ENCODE peak calls at places on chromosomes 11 and 22, in six cellular contexts. D, Z, C, F, E and L are unnamed samples.

GRCh38 chr11:61680622-61681191 is 516 bp downstream of the DAGLA start:
- DNase-seq in D (no peak), Z (peak), C (no peak), F (no peak), E (no peak), L (no peak)

GRCh38 chr11:123429851-123430735 is at the start of gene GRAMD1B:
- DNase-seq in D (peak), Z (peak), C (no peak), F (peak), E (no peak), L (peak)

GRCh38 chr11:25453471-25453870 is 878.5 kb upstream of the ANO3 start:
- DNase-seq in D (no peak), Z (no peak), C (no peak), F (no peak), E (no peak), L (no peak)

GRCh38 chr11:93817426-93818348 is 32.7 kb downstream of the VSTM5 start:
- DNase-seq in D (no peak), Z (no peak), C (no peak), F (no peak), E (no peak), L (no peak)

GRCh38 chr11:108697872-108698473 is 33.1 kb downstream of the DDX10 start:
- DNase-seq in D (no peak), Z (peak), C (no peak), F (peak), E (peak), L (peak)

GRCh38 chr11:19723572-19724342 is 11.1 kb downstream of the NAV2 start:
- DNase-seq in D (peak), Z (no peak), C (no peak), F (no peak), E (peak), L (peak)

GRCh38 chr22:19885841-19886592 is 31.3 kb upstream of the GNB1L start:
- DNase-seq in D (no peak), Z (peak), C (no peak), F (no peak), E (no peak), L (peak)

GRCh38 chr22:24188705-24189248 is 7.5 kb downstream of the SUSD2 start:
- DNase-seq in D (peak), Z (no peak), C (no peak), F (no peak), E (no peak), L (no peak)

GRCh38 chr22:36125994-36126531 is 34.5 kb downstream of the APOL3 start:
- DNase-seq in D (no peak), Z (no peak), C (no peak), F (no peak), E (no peak), L (no peak)

GRCh38 chr22:47355776-47356432 is 593.5 kb downstream of the TBC1D22A start:
- DNase-seq in D (no peak), Z (no peak), C (peak), F (no peak), E (no peak), L (no peak)

GRCh38 chr11:28919194-28919593 is 811.0 kb downstream of the METTL15 start:
- DNase-seq in D (no peak), Z (no peak), C (no peak), F (no peak), E (no peak), L (no peak)

GRCh38 chr11:77710358-77710757 is 72.8 kb upstream of the CLNS1A start:
- DNase-seq in D (no peak), Z (no peak), C (no peak), F (no peak), E (peak), L (no peak)

GRCh38 chr22:20128902-20129746 is 2.5 kb upstream of the ZDHHC8 start:
- DNase-seq in D (peak), Z (no peak), C (no peak), F (no peak), E (peak), L (peak)

GRCh38 chr11:125426818-125427528 is 69.1 kb downstream of the FEZ1 start:
- DNase-seq in D (peak), Z (no peak), C (no peak), F (no peak), E (no peak), L (no peak)

GRCh38 chr22:44441401-44442185 is 56.4 kb downstream of the RTL6 start:
- DNase-seq in D (no peak), Z (no peak), C (no peak), F (no peak), E (no peak), L (no peak)

GRCh38 chr11:11056749-11057471 is 199.1 kb upstream of the ZBED5 start:
- DNase-seq in D (no peak), Z (no peak), C (no peak), F (no peak), E (no peak), L (no peak)

GRCh38 chr11:17722000-17722643 is 2.8 kb downstream of the MYOD1 start:
- DNase-seq in D (no peak), Z (no peak), C (no peak), F (peak), E (no peak), L (no peak)

GRCh38 chr11:20530942-20531703 is 68.3 kb upstream of the SLC6A5 start:
- DNase-seq in D (no peak), Z (no peak), C (no peak), F (no peak), E (no peak), L (no peak)

GRCh38 chr22:49425356-49425755 is 402.3 kb downstream of the BRD1 start:
- DNase-seq in D (no peak), Z (no peak), C (no peak), F (no peak), E (no peak), L (no peak)

GRCh38 chr11:131712897-131713296 is 342.5 kb downstream of the NTM start:
- DNase-seq in D (no peak), Z (no peak), C (no peak), F (no peak), E (no peak), L (no peak)

GRCh38 chr11:20337526-20338154 is 25.9 kb upstream of the HTATIP2 start:
- DNase-seq in D (no peak), Z (no peak), C (no peak), F (peak), E (peak), L (no peak)

GRCh38 chr11:74185695-74186094 is 14.6 kb downstream of the PPME1 start:
- DNase-seq in D (no peak), Z (no peak), C (no peak), F (no peak), E (no peak), L (no peak)

GRCh38 chr11:78476066-78476465 is 58.4 kb upstream of the GAB2 start:
- DNase-seq in D (no peak), Z (no peak), C (no peak), F (no peak), E (no peak), L (no peak)

DNA sequence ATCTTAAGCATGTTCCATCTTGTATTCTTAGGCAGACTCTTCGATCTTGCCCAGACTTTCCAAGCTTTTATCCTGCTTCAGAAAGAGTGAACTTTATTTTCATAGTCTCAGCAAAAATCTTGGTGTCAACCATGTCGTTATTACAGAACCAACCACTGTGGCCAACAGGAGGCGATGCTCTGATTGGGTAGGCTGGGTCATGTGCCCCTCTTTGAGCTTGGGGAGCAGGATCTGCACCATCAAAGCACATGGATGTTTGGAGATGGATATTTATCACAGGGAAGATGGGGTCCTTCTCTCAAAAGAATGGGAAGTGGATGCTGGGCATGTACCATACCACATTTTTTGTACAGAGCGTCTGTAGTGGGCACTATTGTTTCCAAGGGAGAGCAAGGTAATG is 197.4 kb downstream of the MYO18B start:
- DNase-seq in D (no peak), Z (no peak), C (no peak), F (no peak), E (no peak), L (no peak)
- TF ChIP-seq POLR2A in D (no peak), Z (no peak), C (no peak), F (no peak), E (no peak), L (no peak)

GRCh38 chr11:102386376-102386775 is 39.4 kb downstream of the BIRC2 start:
- DNase-seq in D (no peak), Z (no peak), C (no peak), F (no peak), E (no peak), L (no peak)

GRCh38 chr11:102387056-102387781 is 40.2 kb downstream of the BIRC2 start:
- DNase-seq in D (no peak), Z (no peak), C (no peak), F (no peak), E (no peak), L (no peak)

GRCh38 chr11:102391549-102392237 is 44.7 kb downstream of the BIRC2 start:
- DNase-seq in D (no peak), Z (no peak), C (no peak), F (no peak), E (no peak), L (no peak)

GRCh38 chr11:102390667-102391449 is 43.8 kb downstream of the BIRC2 start:
- DNase-seq in D (no peak), Z (peak), C (peak), F (peak), E (peak), L (peak)

DNA sequence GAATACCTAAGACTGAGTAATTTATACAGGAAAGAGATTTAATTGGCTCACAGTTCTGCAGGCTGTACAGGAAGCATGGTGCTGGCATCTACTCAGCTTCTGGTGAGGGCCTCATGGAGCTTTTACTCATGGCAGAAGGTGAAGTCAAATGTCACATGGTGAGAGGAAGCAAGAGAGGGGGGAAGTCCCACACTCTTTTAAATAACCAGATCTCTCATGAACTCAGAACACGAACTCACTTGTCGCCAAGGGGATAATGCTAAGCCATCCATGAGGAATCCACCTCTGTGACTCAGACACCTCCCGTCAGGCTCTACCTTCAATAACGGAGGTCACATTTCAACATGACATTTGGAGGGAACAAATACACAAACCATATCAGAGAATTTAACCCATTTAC is 42.2 kb downstream of the BIRC2 start:
- DNase-seq in D (no peak), Z (no peak), C (no peak), F (no peak), E (no peak), L (no peak)
- TF ChIP-seq CTCF in D (no peak), Z (no peak), C (no peak), F (no peak), E (no peak), L (no peak)

GRCh38 chr11:118884613-118885274 is 1.1 kb downstream of the CXCR5 start:
- DNase-seq in D (no peak), Z (no peak), C (no peak), F (no peak), E (no peak), L (peak)
- H3K27ac ChIP-seq in D (no peak), Z (no peak), C (no peak), F (no peak), E (no peak), L (peak)

GRCh38 chr11:128731041-128731663 is 37.3 kb downstream of the FLI1 start:
- DNase-seq in D (no peak), Z (no peak), C (no peak), F (no peak), E (no peak), L (peak)
- TF ChIP-seq POLR2A in D (no peak), Z (no peak), C (no peak), F (no peak), E (no peak), L (no peak)

GRCh38 chr11:121113611-121114010 is 12.6 kb downstream of the TECTA start:
- DNase-seq in D (no peak), Z (no peak), C (no peak), F (no peak), E (no peak), L (no peak)

GRCh38 chr11:121122328-121122727 is 21.3 kb downstream of the TECTA start:
- DNase-seq in D (no peak), Z (no peak), C (no peak), F (no peak), E (no peak), L (no peak)

GRCh38 chr11:121123670-121124069 is 22.6 kb downstream of the TECTA start:
- DNase-seq in D (no peak), Z (no peak), C (no peak), F (no peak), E (no peak), L (no peak)

GRCh38 chr11:121117753-121118152 is 16.7 kb downstream of the TECTA start:
- DNase-seq in D (no peak), Z (no peak), C (no peak), F (no peak), E (no peak), L (no peak)

DNA sequence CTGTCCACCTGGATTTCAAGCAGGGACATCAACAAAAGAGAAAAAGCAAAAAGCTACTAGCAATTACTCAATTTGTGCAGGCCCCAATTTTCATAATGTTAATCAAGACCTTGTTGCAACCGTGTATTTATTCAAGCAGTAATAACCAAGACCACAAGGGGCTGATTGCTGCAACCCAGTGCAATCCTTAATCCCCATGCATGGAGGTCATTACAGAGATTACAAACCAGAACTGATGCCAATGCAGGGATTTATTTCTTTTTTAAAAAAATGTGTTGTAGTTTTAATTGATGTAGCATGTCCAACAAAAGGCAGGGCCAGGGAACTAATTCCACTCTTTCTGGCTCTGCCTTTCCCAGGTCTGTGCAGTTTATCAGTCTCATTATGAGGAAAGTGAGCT is 18.4 kb downstream of the TECTA start:
- DNase-seq in D (no peak), Z (no peak), C (no peak), F (no peak), E (no peak), L (no peak)
- TF ChIP-seq CTCF in D (no peak), Z (no peak), C (no peak), F (no peak), E (no peak), L (no peak)